ENCODE peak calls at places on chromosomes 4 and X, in six cellular contexts. One of them, this sample, is unnamed.

GRCh38 chrX:72045552-72046277 is 86.0 kb downstream of the RTL5 start:
- DNase-seq in GM12878: no peak
- DNase-seq in K562: no peak
- DNase-seq in SK-N-SH: peak
- DNase-seq in HepG2: no peak
- DNase-seq in H1: peak
- DNase-seq in this sample: no peak

GRCh38 chr4:121711263-121712000 is 14.7 kb upstream of the ANXA5 start:
- DNase-seq in GM12878: no peak
- DNase-seq in H1: peak
- DNase-seq in SK-N-SH: peak
- DNase-seq in HepG2: peak
- DNase-seq in K562: peak
- DNase-seq in this sample: peak

GRCh38 chrX:10175317-10175871 is 18.6 kb downstream of the CLCN4 start:
- DNase-seq in H1: no peak
- DNase-seq in HepG2: no peak
- DNase-seq in K562: peak
- DNase-seq in SK-N-SH: no peak
- DNase-seq in GM12878: no peak
- DNase-seq in this sample: no peak

GRCh38 chr4:189322426-189322825 is 618.2 kb upstream of the FRG1 start:
- DNase-seq in SK-N-SH: no peak
- DNase-seq in HepG2: no peak
- DNase-seq in K562: no peak
- DNase-seq in H1: no peak
- DNase-seq in GM12878: no peak
- DNase-seq in this sample: no peak

GRCh38 chr4:184950926-184951325 is 67.4 kb upstream of the HELT start:
- DNase-seq in K562: no peak
- DNase-seq in H1: no peak
- DNase-seq in HepG2: no peak
- DNase-seq in GM12878: no peak
- DNase-seq in SK-N-SH: no peak
- DNase-seq in this sample: no peak

GRCh38 chr4:94804613-94805012 is 46.9 kb downstream of the BMPR1B start:
- DNase-seq in GM12878: no peak
- DNase-seq in SK-N-SH: no peak
- DNase-seq in H1: no peak
- DNase-seq in HepG2: no peak
- DNase-seq in K562: no peak
- DNase-seq in this sample: no peak

GRCh38 chr4:68344049-68344448 is 5.8 kb downstream of the YTHDC1 start:
- DNase-seq in SK-N-SH: no peak
- DNase-seq in HepG2: no peak
- DNase-seq in K562: no peak
- DNase-seq in H1: no peak
- DNase-seq in GM12878: no peak
- DNase-seq in this sample: no peak

GRCh38 chr4:148883435-148883834 is 441.2 kb upstream of the NR3C2 start:
- DNase-seq in HepG2: no peak
- DNase-seq in H1: no peak
- DNase-seq in GM12878: no peak
- DNase-seq in SK-N-SH: no peak
- DNase-seq in K562: no peak
- DNase-seq in this sample: no peak

GRCh38 chr4:111652206-111652605 is 493.0 kb upstream of the FAM241A start:
- DNase-seq in HepG2: no peak
- DNase-seq in K562: no peak
- DNase-seq in SK-N-SH: no peak
- DNase-seq in H1: no peak
- DNase-seq in GM12878: no peak
- DNase-seq in this sample: no peak

GRCh38 chr4:119106036-119107000 is 29.3 kb upstream of the MYOZ2 start:
- DNase-seq in H1: no peak
- DNase-seq in K562: no peak
- DNase-seq in SK-N-SH: no peak
- DNase-seq in HepG2: no peak
- DNase-seq in GM12878: no peak
- DNase-seq in this sample: no peak

GRCh38 chr4:3314706-3315260 is 22.0 kb downstream of the RGS12 start:
- DNase-seq in SK-N-SH: no peak
- DNase-seq in GM12878: no peak
- DNase-seq in K562: no peak
- DNase-seq in HepG2: no peak
- DNase-seq in H1: no peak
- DNase-seq in this sample: no peak

GRCh38 chr4:78520808-78521226 is 30.8 kb upstream of the ANXA3 start:
- DNase-seq in GM12878: no peak
- DNase-seq in HepG2: no peak
- DNase-seq in K562: no peak
- DNase-seq in SK-N-SH: no peak
- DNase-seq in H1: no peak
- DNase-seq in this sample: no peak

GRCh38 chr4:189740873-189741272 is 199.8 kb upstream of the FRG1 start:
- DNase-seq in K562: no peak
- DNase-seq in HepG2: no peak
- DNase-seq in H1: no peak
- DNase-seq in SK-N-SH: no peak
- DNase-seq in GM12878: no peak
- DNase-seq in this sample: no peak

GRCh38 chrX:84469226-84469625 is 33.0 kb downstream of the HDX start:
- DNase-seq in H1: no peak
- DNase-seq in GM12878: no peak
- DNase-seq in K562: no peak
- DNase-seq in HepG2: no peak
- DNase-seq in SK-N-SH: peak
- DNase-seq in this sample: no peak

GRCh38 chrX:96432647-96433046 is 252.0 kb upstream of the DIAPH2 start:
- DNase-seq in HepG2: no peak
- DNase-seq in GM12878: no peak
- DNase-seq in K562: no peak
- DNase-seq in H1: no peak
- DNase-seq in SK-N-SH: no peak
- DNase-seq in this sample: no peak

GRCh38 chr4:121977251-121978168 is 25.6 kb upstream of the TRPC3 start:
- DNase-seq in H1: no peak
- DNase-seq in K562: no peak
- DNase-seq in SK-N-SH: no peak
- DNase-seq in HepG2: no peak
- DNase-seq in GM12878: peak
- DNase-seq in this sample: no peak

GRCh38 chrX:23797371-23798128 is 14.6 kb downstream of the SAT1 start:
- DNase-seq in K562: no peak
- DNase-seq in GM12878: no peak
- DNase-seq in H1: no peak
- DNase-seq in HepG2: no peak
- DNase-seq in SK-N-SH: no peak
- DNase-seq in this sample: no peak

GRCh38 chr4:68904786-68905185 is 46.8 kb downstream of the UGT2A3 start:
- DNase-seq in H1: no peak
- DNase-seq in GM12878: peak
- DNase-seq in HepG2: peak
- DNase-seq in SK-N-SH: no peak
- DNase-seq in K562: peak
- DNase-seq in this sample: no peak

DNA sequence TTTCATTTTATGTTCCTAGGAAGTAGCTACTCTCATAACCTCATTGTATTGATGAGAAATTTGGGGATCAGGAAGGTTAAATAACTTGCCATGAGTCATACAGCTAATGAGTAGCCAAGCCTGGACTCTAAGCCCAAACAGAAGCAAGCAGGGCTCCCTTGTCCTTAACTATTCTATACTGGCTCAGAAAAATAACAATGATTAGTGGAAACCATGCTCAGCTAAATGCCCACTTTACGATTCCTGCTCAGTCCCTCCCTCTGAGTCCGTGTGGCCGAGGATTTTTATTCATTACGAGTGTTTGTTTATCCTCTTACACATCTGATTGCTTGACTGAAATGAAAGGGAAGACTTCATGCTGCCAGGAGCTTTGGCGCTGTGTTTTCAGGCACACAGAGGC is 100.9 kb downstream of the SLC34A2 start:
- DNase-seq in GM12878: no peak
- DNase-seq in HepG2: peak
- DNase-seq in K562: no peak
- DNase-seq in SK-N-SH: no peak
- DNase-seq in H1: no peak
- DNase-seq in this sample: no peak
- TF ChIP-seq MAX in GM12878: no peak
- TF ChIP-seq MAX in HepG2: no peak
- TF ChIP-seq MAX in K562: no peak
- TF ChIP-seq MAX in SK-N-SH: no peak
- TF ChIP-seq MAX in H1: no peak
- TF ChIP-seq MAX in this sample: no peak

DNA sequence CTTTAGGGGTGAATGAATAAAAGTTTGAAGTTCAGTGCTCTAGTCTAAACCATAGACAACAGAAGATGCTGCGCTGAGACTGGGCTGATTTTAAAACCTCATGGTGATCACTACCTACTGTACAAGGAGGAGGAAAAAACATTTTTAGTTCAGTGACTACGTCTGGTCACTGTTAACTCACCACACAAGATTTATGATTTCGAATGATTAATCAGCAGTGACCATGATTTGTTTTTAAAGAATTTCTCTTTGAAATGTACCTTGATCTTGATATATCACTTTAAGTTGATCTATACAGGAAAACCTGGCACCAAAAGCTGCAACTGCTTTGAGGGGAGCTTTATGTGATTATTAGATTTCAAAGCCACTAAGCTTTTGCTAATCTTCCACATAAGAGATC is 286.3 kb downstream of the PDGFC start:
- DNase-seq in GM12878: no peak
- DNase-seq in SK-N-SH: no peak
- DNase-seq in H1: no peak
- DNase-seq in K562: no peak
- DNase-seq in HepG2: no peak
- DNase-seq in this sample: no peak
- H3K9ac ChIP-seq in GM12878: no peak
- H3K9ac ChIP-seq in SK-N-SH: peak
- H3K9ac ChIP-seq in H1: no peak
- H3K9ac ChIP-seq in K562: no peak
- H3K9ac ChIP-seq in HepG2: no peak
- H3K9ac ChIP-seq in this sample: no peak

GRCh38 chrX:99761731-99762130 is 648.3 kb downstream of the PCDH19 start:
- DNase-seq in K562: no peak
- DNase-seq in H1: no peak
- DNase-seq in GM12878: no peak
- DNase-seq in HepG2: no peak
- DNase-seq in SK-N-SH: no peak
- DNase-seq in this sample: no peak
- TF ChIP-seq RAD21 in K562: no peak
- TF ChIP-seq RAD21 in H1: no peak
- TF ChIP-seq RAD21 in GM12878: no peak
- TF ChIP-seq RAD21 in HepG2: no peak
- TF ChIP-seq RAD21 in SK-N-SH: no peak
- TF ChIP-seq RAD21 in this sample: no peak

DNA sequence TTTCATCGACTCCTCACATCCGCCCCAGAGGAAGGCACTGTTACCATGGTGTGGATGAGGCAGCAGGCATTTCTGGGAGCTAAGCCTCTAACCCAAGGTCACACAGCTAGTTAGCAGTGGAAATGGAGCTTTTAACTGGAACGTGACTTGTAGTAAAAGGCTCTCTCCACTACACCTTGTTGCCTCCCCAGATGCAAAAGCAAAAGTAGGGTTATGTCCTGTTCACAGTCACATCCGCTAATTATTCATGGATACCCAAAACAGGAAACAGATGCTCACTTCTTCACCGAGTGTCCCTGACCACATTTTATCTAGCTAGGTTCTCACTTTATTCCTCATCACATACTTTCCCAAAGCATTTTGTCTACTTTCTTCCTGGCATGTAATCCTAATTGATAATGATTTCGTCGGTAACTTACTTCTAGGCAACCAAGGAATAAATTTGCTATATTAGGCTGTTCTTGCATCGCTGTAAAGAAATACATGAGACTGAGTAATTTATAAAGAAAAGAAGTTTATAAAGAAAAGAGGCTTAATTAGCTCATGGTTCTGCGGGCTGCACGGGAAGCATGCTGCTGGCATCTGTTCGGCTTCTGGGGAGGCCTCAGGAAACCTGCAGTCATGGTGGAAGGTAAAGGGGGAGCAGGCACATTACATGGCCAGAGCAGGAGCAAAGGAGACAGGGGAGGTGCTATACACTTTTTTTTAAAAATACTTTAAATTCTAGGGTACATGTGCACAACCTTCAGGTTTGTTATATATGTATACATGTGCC is 290.1 kb downstream of the STK32B start:
- DNase-seq in SK-N-SH: no peak
- DNase-seq in K562: no peak
- DNase-seq in HepG2: no peak
- DNase-seq in GM12878: no peak
- DNase-seq in H1: no peak
- DNase-seq in this sample: no peak
- TF ChIP-seq MAX in SK-N-SH: no peak
- TF ChIP-seq MAX in K562: no peak
- TF ChIP-seq MAX in HepG2: no peak
- TF ChIP-seq MAX in GM12878: no peak
- TF ChIP-seq MAX in H1: no peak
- TF ChIP-seq MAX in this sample: no peak

DNA sequence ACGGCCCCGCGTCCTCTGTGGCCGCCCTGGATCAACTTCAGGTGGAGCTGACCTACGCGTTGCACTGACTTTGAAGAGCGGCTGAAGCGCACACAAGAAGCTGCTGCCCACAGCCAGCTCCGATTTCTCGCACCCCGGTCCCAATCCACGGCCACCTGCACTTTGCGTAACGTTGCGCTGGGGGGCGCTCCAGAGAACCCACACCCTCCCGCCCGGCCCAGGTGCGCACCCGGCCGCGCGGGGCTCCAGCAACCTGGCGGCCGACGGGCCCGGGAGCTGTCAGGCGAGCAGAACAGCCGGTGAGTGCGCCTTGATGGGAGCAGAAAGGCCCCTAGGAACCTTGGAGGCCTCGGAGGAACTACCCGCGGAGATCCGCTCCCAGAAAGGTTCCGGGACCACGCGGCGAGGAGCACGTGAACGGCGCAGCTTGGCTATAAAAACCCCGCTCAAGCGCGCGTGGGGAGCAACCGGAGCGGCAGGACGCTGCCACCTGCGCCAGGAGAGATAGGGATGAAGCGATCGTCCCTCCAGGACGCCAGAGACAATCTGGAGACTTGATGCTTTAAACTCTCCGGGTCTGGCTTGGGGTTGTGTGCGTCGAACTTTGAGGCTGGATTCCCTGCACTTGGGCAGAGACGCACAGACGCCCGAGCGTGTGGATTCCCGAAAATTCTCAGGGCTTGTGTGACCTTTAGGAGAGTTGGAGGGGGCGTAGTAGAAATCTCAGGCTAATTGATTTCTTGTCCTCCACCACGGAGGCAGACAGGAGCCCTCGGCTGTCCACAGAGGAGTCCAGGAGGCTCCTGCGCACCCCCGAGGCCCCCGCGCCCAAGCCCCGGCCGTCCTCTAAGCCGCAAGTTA is 591 bp upstream of the NWD2 start:
- DNase-seq in K562: no peak
- DNase-seq in H1: peak
- DNase-seq in SK-N-SH: peak
- DNase-seq in GM12878: no peak
- DNase-seq in HepG2: peak
- DNase-seq in this sample: no peak
- H3K9ac ChIP-seq in K562: no peak
- H3K9ac ChIP-seq in H1: no peak
- H3K9ac ChIP-seq in SK-N-SH: no peak
- H3K9ac ChIP-seq in GM12878: no peak
- H3K9ac ChIP-seq in HepG2: no peak
- H3K9ac ChIP-seq in this sample: no peak

This sample was measured in HCT116.